ENCODE peak calls at places on chromosomes 13 and 19, in nine cellular contexts. One of them, this sample, is unnamed.

GRCh38 chr13:73338389-73338788 is 279.6 kb downstream of the KLF5 start:
- DNase-seq in effector memory CD4-positive, alpha-beta T cell: no peak
- DNase-seq in CD8-positive, alpha-beta T cell: no peak
- DNase-seq in naive thymus-derived CD4-positive, alpha-beta T cell: no peak
- DNase-seq in left ventricle myocardium inferior: no peak
- DNase-seq in CD4-positive, alpha-beta T cell: no peak
- DNase-seq in esophagus muscularis mucosa: no peak
- DNase-seq in cardiac muscle cell: no peak
- DNase-seq in psoas muscle: no peak
- DNase-seq in this sample: no peak

GRCh38 chr13:104740616-104741222 is 1674.5 kb upstream of the SLC10A2 start:
- DNase-seq in effector memory CD4-positive, alpha-beta T cell: no peak
- DNase-seq in CD8-positive, alpha-beta T cell: no peak
- DNase-seq in naive thymus-derived CD4-positive, alpha-beta T cell: no peak
- DNase-seq in left ventricle myocardium inferior: no peak
- DNase-seq in CD4-positive, alpha-beta T cell: no peak
- DNase-seq in esophagus muscularis mucosa: no peak
- DNase-seq in cardiac muscle cell: no peak
- DNase-seq in psoas muscle: no peak
- DNase-seq in this sample: no peak

GRCh38 chr19:32876919-32877285 is 7.3 kb upstream of the SLC7A9 start:
- DNase-seq in effector memory CD4-positive, alpha-beta T cell: no peak
- DNase-seq in CD8-positive, alpha-beta T cell: no peak
- DNase-seq in naive thymus-derived CD4-positive, alpha-beta T cell: no peak
- DNase-seq in left ventricle myocardium inferior: no peak
- DNase-seq in CD4-positive, alpha-beta T cell: no peak
- DNase-seq in esophagus muscularis mucosa: no peak
- DNase-seq in cardiac muscle cell: no peak
- DNase-seq in psoas muscle: no peak
- DNase-seq in this sample: peak; percentile 25

GRCh38 chr13:26971990-26972888 is 199.4 kb downstream of the USP12 start:
- DNase-seq in effector memory CD4-positive, alpha-beta T cell: no peak
- DNase-seq in CD8-positive, alpha-beta T cell: peak; percentile 54
- DNase-seq in naive thymus-derived CD4-positive, alpha-beta T cell: peak; percentile 11
- DNase-seq in left ventricle myocardium inferior: no peak
- DNase-seq in CD4-positive, alpha-beta T cell: peak; percentile 11
- DNase-seq in esophagus muscularis mucosa: no peak
- DNase-seq in cardiac muscle cell: peak; percentile 51
- DNase-seq in psoas muscle: no peak
- DNase-seq in this sample: peak; percentile 87

GRCh38 chr13:35700661-35701060 is 224.2 kb upstream of the MAB21L1 start:
- DNase-seq in effector memory CD4-positive, alpha-beta T cell: no peak
- DNase-seq in CD8-positive, alpha-beta T cell: no peak
- DNase-seq in naive thymus-derived CD4-positive, alpha-beta T cell: no peak
- DNase-seq in left ventricle myocardium inferior: no peak
- DNase-seq in CD4-positive, alpha-beta T cell: no peak
- DNase-seq in esophagus muscularis mucosa: no peak
- DNase-seq in cardiac muscle cell: no peak
- DNase-seq in psoas muscle: no peak
- DNase-seq in this sample: no peak

GRCh38 chr13:27789495-27790303 is 2.6 kb upstream of the GSX1 start:
- DNase-seq in effector memory CD4-positive, alpha-beta T cell: no peak
- DNase-seq in CD8-positive, alpha-beta T cell: peak; percentile 50
- DNase-seq in naive thymus-derived CD4-positive, alpha-beta T cell: no peak
- DNase-seq in left ventricle myocardium inferior: no peak
- DNase-seq in CD4-positive, alpha-beta T cell: peak; percentile 2
- DNase-seq in esophagus muscularis mucosa: no peak
- DNase-seq in cardiac muscle cell: no peak
- DNase-seq in psoas muscle: no peak
- DNase-seq in this sample: no peak

GRCh38 chr13:50617134-50617721 is 226.3 kb downstream of the DLEU7 start:
- DNase-seq in effector memory CD4-positive, alpha-beta T cell: no peak
- DNase-seq in CD8-positive, alpha-beta T cell: no peak
- DNase-seq in naive thymus-derived CD4-positive, alpha-beta T cell: no peak
- DNase-seq in left ventricle myocardium inferior: no peak
- DNase-seq in CD4-positive, alpha-beta T cell: no peak
- DNase-seq in esophagus muscularis mucosa: no peak
- DNase-seq in cardiac muscle cell: no peak
- DNase-seq in psoas muscle: no peak
- DNase-seq in this sample: no peak

GRCh38 chr13:67106502-67107057 is 123.6 kb downstream of the PCDH9 start:
- DNase-seq in effector memory CD4-positive, alpha-beta T cell: no peak
- DNase-seq in CD8-positive, alpha-beta T cell: no peak
- DNase-seq in naive thymus-derived CD4-positive, alpha-beta T cell: no peak
- DNase-seq in left ventricle myocardium inferior: no peak
- DNase-seq in CD4-positive, alpha-beta T cell: no peak
- DNase-seq in esophagus muscularis mucosa: no peak
- DNase-seq in cardiac muscle cell: no peak
- DNase-seq in psoas muscle: no peak
- DNase-seq in this sample: no peak

GRCh38 chr13:46544811-46545210 is 8.2 kb upstream of the LRCH1 start:
- DNase-seq in effector memory CD4-positive, alpha-beta T cell: no peak
- DNase-seq in CD8-positive, alpha-beta T cell: no peak
- DNase-seq in naive thymus-derived CD4-positive, alpha-beta T cell: no peak
- DNase-seq in left ventricle myocardium inferior: no peak
- DNase-seq in CD4-positive, alpha-beta T cell: no peak
- DNase-seq in esophagus muscularis mucosa: no peak
- DNase-seq in cardiac muscle cell: no peak
- DNase-seq in psoas muscle: no peak
- DNase-seq in this sample: no peak

GRCh38 chr13:100089633-100090032 is 740 bp downstream of the PCCA start:
- DNase-seq in effector memory CD4-positive, alpha-beta T cell: no peak
- DNase-seq in CD8-positive, alpha-beta T cell: no peak
- DNase-seq in naive thymus-derived CD4-positive, alpha-beta T cell: peak; percentile 30
- DNase-seq in left ventricle myocardium inferior: no peak
- DNase-seq in CD4-positive, alpha-beta T cell: no peak
- DNase-seq in esophagus muscularis mucosa: no peak
- DNase-seq in cardiac muscle cell: no peak
- DNase-seq in psoas muscle: no peak
- DNase-seq in this sample: peak; percentile 41

GRCh38 chr19:35155441-35155840 is 906 bp downstream of the FXYD5 start:
- DNase-seq in effector memory CD4-positive, alpha-beta T cell: no peak
- DNase-seq in CD8-positive, alpha-beta T cell: no peak
- DNase-seq in naive thymus-derived CD4-positive, alpha-beta T cell: no peak
- DNase-seq in left ventricle myocardium inferior: no peak
- DNase-seq in CD4-positive, alpha-beta T cell: no peak
- DNase-seq in esophagus muscularis mucosa: no peak
- DNase-seq in cardiac muscle cell: no peak
- DNase-seq in psoas muscle: no peak
- DNase-seq in this sample: no peak

GRCh38 chr13:41516166-41516565 is 58.8 kb downstream of the RGCC start:
- DNase-seq in effector memory CD4-positive, alpha-beta T cell: no peak
- DNase-seq in CD8-positive, alpha-beta T cell: no peak
- DNase-seq in naive thymus-derived CD4-positive, alpha-beta T cell: no peak
- DNase-seq in left ventricle myocardium inferior: no peak
- DNase-seq in CD4-positive, alpha-beta T cell: no peak
- DNase-seq in esophagus muscularis mucosa: no peak
- DNase-seq in cardiac muscle cell: no peak
- DNase-seq in psoas muscle: no peak
- DNase-seq in this sample: no peak

DNA sequence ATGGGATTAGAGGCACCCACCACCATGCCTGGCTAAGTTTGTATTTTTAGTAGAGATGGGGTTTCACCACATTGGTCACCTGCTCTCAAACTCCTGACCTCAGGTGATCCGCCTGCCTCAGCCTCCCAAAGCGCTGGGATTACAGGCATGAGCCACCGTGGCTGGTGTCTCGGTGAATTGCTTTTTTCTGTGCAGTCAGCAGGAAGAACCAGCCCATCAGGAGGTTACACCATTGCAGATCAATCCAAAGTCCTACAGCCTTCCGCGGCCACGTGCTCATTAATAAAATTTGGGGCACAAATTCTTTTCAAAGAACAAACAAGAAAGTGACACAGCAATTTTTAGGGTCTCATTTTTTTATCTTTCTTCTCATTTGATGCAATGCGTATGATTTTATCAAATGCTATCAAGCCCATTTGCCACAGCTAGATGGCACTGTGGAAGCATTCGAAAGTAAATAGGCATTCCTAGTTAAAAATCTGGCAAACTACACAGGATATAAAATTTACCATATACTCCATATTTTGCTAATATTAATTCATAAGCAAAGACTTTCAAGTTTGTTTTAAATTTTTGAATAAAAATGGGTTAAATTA is 54.4 kb upstream of the ZNF835 start:
- DNase-seq in effector memory CD4-positive, alpha-beta T cell: no peak
- DNase-seq in CD8-positive, alpha-beta T cell: no peak
- DNase-seq in naive thymus-derived CD4-positive, alpha-beta T cell: no peak
- DNase-seq in left ventricle myocardium inferior: no peak
- DNase-seq in CD4-positive, alpha-beta T cell: no peak
- DNase-seq in esophagus muscularis mucosa: no peak
- DNase-seq in cardiac muscle cell: no peak
- DNase-seq in psoas muscle: no peak
- DNase-seq in this sample: no peak
- H3K9me3 ChIP-seq in effector memory CD4-positive, alpha-beta T cell: peaks cover 3% of the 10 kb centered on the region
- H3K9me3 ChIP-seq in CD8-positive, alpha-beta T cell: peaks cover 11% of the 10 kb centered on the region
- H3K9me3 ChIP-seq in naive thymus-derived CD4-positive, alpha-beta T cell: no peaks in the 10 kb centered on the region
- H3K9me3 ChIP-seq in left ventricle myocardium inferior: peaks cover 9% of the 10 kb centered on the region
- H3K9me3 ChIP-seq in CD4-positive, alpha-beta T cell: peaks cover 51% of the 10 kb centered on the region
- H3K9me3 ChIP-seq in esophagus muscularis mucosa: no peaks in the 10 kb centered on the region
- H3K9me3 ChIP-seq in cardiac muscle cell: peaks cover 2% of the 10 kb centered on the region
- H3K9me3 ChIP-seq in psoas muscle: peaks cover 11% of the 10 kb centered on the region
- H3K9me3 ChIP-seq in this sample: peaks cover 2% of the 10 kb centered on the region

DNA sequence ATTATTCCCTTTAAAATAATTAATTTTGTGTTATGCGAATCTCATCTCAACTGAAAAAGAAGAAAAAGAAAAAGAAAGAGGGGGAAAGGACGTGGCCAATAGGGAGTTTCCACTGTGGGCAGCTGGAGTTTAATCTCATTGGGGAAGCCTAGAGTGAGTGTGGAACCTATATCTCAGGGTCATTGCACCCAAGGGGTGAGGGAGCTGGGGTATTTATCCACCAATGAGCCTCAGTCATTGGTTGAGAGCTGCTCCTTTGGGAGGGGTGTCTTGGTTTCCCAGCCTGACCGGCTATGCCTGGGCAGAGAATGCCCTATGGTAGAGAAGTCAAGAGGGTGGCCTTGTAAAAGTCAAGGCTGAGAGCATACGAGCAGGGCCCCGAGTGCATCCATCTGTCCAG is 16.5 kb downstream of the CYP4F22 start:
- DNase-seq in effector memory CD4-positive, alpha-beta T cell: no peak
- DNase-seq in CD8-positive, alpha-beta T cell: no peak
- DNase-seq in naive thymus-derived CD4-positive, alpha-beta T cell: no peak
- DNase-seq in left ventricle myocardium inferior: no peak
- DNase-seq in CD4-positive, alpha-beta T cell: no peak
- DNase-seq in esophagus muscularis mucosa: no peak
- DNase-seq in cardiac muscle cell: no peak
- DNase-seq in psoas muscle: no peak
- DNase-seq in this sample: no peak
- H3K9me3 ChIP-seq in effector memory CD4-positive, alpha-beta T cell: no peaks in the 10 kb centered on the region
- H3K9me3 ChIP-seq in CD8-positive, alpha-beta T cell: no peaks in the 10 kb centered on the region
- H3K9me3 ChIP-seq in naive thymus-derived CD4-positive, alpha-beta T cell: no peaks in the 10 kb centered on the region
- H3K9me3 ChIP-seq in left ventricle myocardium inferior: no peaks in the 10 kb centered on the region
- H3K9me3 ChIP-seq in CD4-positive, alpha-beta T cell: no peaks in the 10 kb centered on the region
- H3K9me3 ChIP-seq in esophagus muscularis mucosa: no peaks in the 10 kb centered on the region
- H3K9me3 ChIP-seq in cardiac muscle cell: no peaks in the 10 kb centered on the region
- H3K9me3 ChIP-seq in psoas muscle: no peaks in the 10 kb centered on the region
- H3K9me3 ChIP-seq in this sample: no peaks in the 10 kb centered on the region

DNA sequence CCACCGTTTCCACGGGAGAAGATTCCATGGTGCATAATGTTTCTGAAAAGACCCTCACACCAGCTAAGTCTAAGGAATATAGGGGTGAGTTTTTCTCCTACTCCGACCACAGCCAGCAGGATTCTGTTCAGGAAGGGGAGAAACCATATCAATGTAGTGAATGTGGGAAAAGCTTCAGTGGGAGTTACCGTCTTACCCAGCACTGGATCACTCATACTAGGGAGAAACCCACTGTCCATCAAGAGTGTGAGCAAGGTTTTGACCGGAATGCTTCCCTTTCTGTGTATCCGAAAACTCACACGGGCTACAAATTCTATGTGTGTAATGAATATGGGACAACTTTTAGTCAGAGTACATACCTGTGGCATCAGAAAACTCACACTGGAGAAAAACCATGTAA is 19.1 kb downstream of the ZNF473 start:
- DNase-seq in effector memory CD4-positive, alpha-beta T cell: no peak
- DNase-seq in CD8-positive, alpha-beta T cell: no peak
- DNase-seq in naive thymus-derived CD4-positive, alpha-beta T cell: no peak
- DNase-seq in left ventricle myocardium inferior: no peak
- DNase-seq in CD4-positive, alpha-beta T cell: no peak
- DNase-seq in esophagus muscularis mucosa: no peak
- DNase-seq in cardiac muscle cell: no peak
- DNase-seq in psoas muscle: no peak
- DNase-seq in this sample: no peak
- H3K9me3 ChIP-seq in effector memory CD4-positive, alpha-beta T cell: peaks cover 7% of the 10 kb centered on the region
- H3K9me3 ChIP-seq in CD8-positive, alpha-beta T cell: peaks cover 17% of the 10 kb centered on the region
- H3K9me3 ChIP-seq in naive thymus-derived CD4-positive, alpha-beta T cell: peaks cover 4% of the 10 kb centered on the region
- H3K9me3 ChIP-seq in left ventricle myocardium inferior: peaks cover 66% of the 10 kb centered on the region
- H3K9me3 ChIP-seq in CD4-positive, alpha-beta T cell: peaks cover 23% of the 10 kb centered on the region
- H3K9me3 ChIP-seq in esophagus muscularis mucosa: no peaks in the 10 kb centered on the region
- H3K9me3 ChIP-seq in cardiac muscle cell: peaks cover 2% of the 10 kb centered on the region
- H3K9me3 ChIP-seq in psoas muscle: peaks cover 53% of the 10 kb centered on the region
- H3K9me3 ChIP-seq in this sample: peaks cover 4% of the 10 kb centered on the region

GRCh38 chr19:54536956-54537355 is 34.3 kb downstream of the LAIR2 start:
- DNase-seq in effector memory CD4-positive, alpha-beta T cell: no peak
- DNase-seq in CD8-positive, alpha-beta T cell: no peak
- DNase-seq in naive thymus-derived CD4-positive, alpha-beta T cell: no peak
- DNase-seq in left ventricle myocardium inferior: no peak
- DNase-seq in CD4-positive, alpha-beta T cell: no peak
- DNase-seq in esophagus muscularis mucosa: no peak
- DNase-seq in cardiac muscle cell: no peak
- DNase-seq in psoas muscle: no peak
- DNase-seq in this sample: no peak
- H3K9me3 ChIP-seq in effector memory CD4-positive, alpha-beta T cell: no peaks in the 10 kb centered on the region
- H3K9me3 ChIP-seq in CD8-positive, alpha-beta T cell: no peaks in the 10 kb centered on the region
- H3K9me3 ChIP-seq in naive thymus-derived CD4-positive, alpha-beta T cell: no peaks in the 10 kb centered on the region
- H3K9me3 ChIP-seq in left ventricle myocardium inferior: no peaks in the 10 kb centered on the region
- H3K9me3 ChIP-seq in CD4-positive, alpha-beta T cell: no peaks in the 10 kb centered on the region
- H3K9me3 ChIP-seq in esophagus muscularis mucosa: no peaks in the 10 kb centered on the region
- H3K9me3 ChIP-seq in cardiac muscle cell: no peaks in the 10 kb centered on the region
- H3K9me3 ChIP-seq in psoas muscle: no peaks in the 10 kb centered on the region
- H3K9me3 ChIP-seq in this sample: no peaks in the 10 kb centered on the region

GRCh38 chr19:45938733-45939319 is 24.2 kb upstream of the NANOS2 start:
- DNase-seq in effector memory CD4-positive, alpha-beta T cell: no peak
- DNase-seq in CD8-positive, alpha-beta T cell: no peak
- DNase-seq in naive thymus-derived CD4-positive, alpha-beta T cell: no peak
- DNase-seq in left ventricle myocardium inferior: no peak
- DNase-seq in CD4-positive, alpha-beta T cell: no peak
- DNase-seq in esophagus muscularis mucosa: no peak
- DNase-seq in cardiac muscle cell: no peak
- DNase-seq in psoas muscle: no peak
- DNase-seq in this sample: no peak
- H3K9me3 ChIP-seq in effector memory CD4-positive, alpha-beta T cell: no peaks in the 10 kb centered on the region
- H3K9me3 ChIP-seq in CD8-positive, alpha-beta T cell: no peaks in the 10 kb centered on the region
- H3K9me3 ChIP-seq in naive thymus-derived CD4-positive, alpha-beta T cell: no peaks in the 10 kb centered on the region
- H3K9me3 ChIP-seq in left ventricle myocardium inferior: no peaks in the 10 kb centered on the region
- H3K9me3 ChIP-seq in CD4-positive, alpha-beta T cell: no peaks in the 10 kb centered on the region
- H3K9me3 ChIP-seq in esophagus muscularis mucosa: no peaks in the 10 kb centered on the region
- H3K9me3 ChIP-seq in cardiac muscle cell: no peaks in the 10 kb centered on the region
- H3K9me3 ChIP-seq in psoas muscle: no peaks in the 10 kb centered on the region
- H3K9me3 ChIP-seq in this sample: no peaks in the 10 kb centered on the region

GRCh38 chr19:28643284-28643683 is 569.7 kb downstream of the UQCRFS1 start:
- DNase-seq in effector memory CD4-positive, alpha-beta T cell: no peak
- DNase-seq in CD8-positive, alpha-beta T cell: no peak
- DNase-seq in naive thymus-derived CD4-positive, alpha-beta T cell: no peak
- DNase-seq in left ventricle myocardium inferior: no peak
- DNase-seq in CD4-positive, alpha-beta T cell: no peak
- DNase-seq in esophagus muscularis mucosa: peak; percentile 64
- DNase-seq in cardiac muscle cell: no peak
- DNase-seq in psoas muscle: no peak
- DNase-seq in this sample: no peak
- H3K9me3 ChIP-seq in effector memory CD4-positive, alpha-beta T cell: no peaks in the 10 kb centered on the region
- H3K9me3 ChIP-seq in CD8-positive, alpha-beta T cell: no peaks in the 10 kb centered on the region
- H3K9me3 ChIP-seq in naive thymus-derived CD4-positive, alpha-beta T cell: no peaks in the 10 kb centered on the region
- H3K9me3 ChIP-seq in left ventricle myocardium inferior: no peaks in the 10 kb centered on the region
- H3K9me3 ChIP-seq in CD4-positive, alpha-beta T cell: no peaks in the 10 kb centered on the region
- H3K9me3 ChIP-seq in esophagus muscularis mucosa: no peaks in the 10 kb centered on the region
- H3K9me3 ChIP-seq in cardiac muscle cell: no peaks in the 10 kb centered on the region
- H3K9me3 ChIP-seq in psoas muscle: no peaks in the 10 kb centered on the region
- H3K9me3 ChIP-seq in this sample: no peaks in the 10 kb centered on the region

This sample was measured in small intestine.